ENCODE peak calls at places on chromosome 17, in ten cellular contexts. F, Y, H, N, R, K, Q, A, L and U are unnamed samples.

GRCh38 chr17:18959071-18959844 is 7.3 kb downstream of the SLC5A10 start:
- DNase-seq in A (peak), F (no peak), K (peak), L (no peak), Q (no peak), N (no peak), R (no peak), H (no peak), Y (no peak), U (no peak)

GRCh38 chr17:19958023-19958422 is 19.6 kb downstream of the AKAP10 start:
- DNase-seq in Y (peak), K (no peak), L (no peak), A (no peak), N (no peak), H (peak), R (no peak), Q (no peak), F (no peak), U (no peak)

GRCh38 chr17:78753316-78754250 is 28.5 kb downstream of the CYTH1 start:
- DNase-seq in Y (peak), R (no peak), H (no peak), A (no peak), L (no peak), F (no peak), K (no peak), N (no peak), Q (no peak), U (no peak)

GRCh38 chr17:12545877-12546513 is 119.7 kb upstream of the MYOCD start:
- DNase-seq in R (no peak), A (peak), H (peak), L (no peak), F (peak), Y (peak), N (peak), Q (no peak), K (no peak), U (peak)

GRCh38 chr17:60169921-60170817 is 20.4 kb downstream of the CA4 start:
- DNase-seq in H (no peak), K (peak), N (no peak), A (peak), Q (no peak), R (no peak), F (no peak), Y (peak), L (no peak), U (no peak)

GRCh38 chr17:37791434-37791833 is 46.6 kb upstream of the HNF1B start:
- DNase-seq in L (no peak), Y (peak), K (no peak), H (no peak), R (no peak), Q (no peak), N (peak), A (no peak), F (no peak), U (peak)

GRCh38 chr17:78416791-78417530 is 38.5 kb downstream of the PGS1 start:
- DNase-seq in A (no peak), N (peak), F (no peak), Q (no peak), K (peak), H (peak), Y (no peak), L (no peak), R (no peak), U (no peak)

GRCh38 chr17:44197980-44198720 is 1.5 kb downstream of the ATXN7L3 start:
- DNase-seq in Q (peak), N (peak), L (no peak), R (no peak), Y (peak), H (no peak), K (no peak), F (no peak), A (peak), U (peak)

GRCh38 chr17:47266782-47267181 is 13.2 kb downstream of the ITGB3 start:
- DNase-seq in H (no peak), K (no peak), N (no peak), F (no peak), R (no peak), L (no peak), Y (peak), A (no peak), Q (no peak), U (no peak)

GRCh38 chr17:55402374-55402773 is 19.3 kb downstream of the MMD start:
- DNase-seq in L (no peak), Q (no peak), R (no peak), N (no peak), A (no peak), Y (peak), F (no peak), H (no peak), K (no peak), U (no peak)

GRCh38 chr17:49022391-49022941 is 25.3 kb downstream of the IGF2BP1 start:
- DNase-seq in N (peak), Q (no peak), Y (peak), L (no peak), A (no peak), K (no peak), H (no peak), R (no peak), F (peak), U (no peak)

GRCh38 chr17:76671912-76672262 is 28.3 kb upstream of the ST6GALNAC1 start:
- DNase-seq in R (no peak), H (no peak), F (no peak), L (no peak), N (no peak), Q (no peak), Y (no peak), A (no peak), K (no peak), U (no peak)

GRCh38 chr17:76670708-76671122 is 27.2 kb upstream of the ST6GALNAC1 start:
- DNase-seq in R (no peak), F (no peak), A (no peak), H (no peak), N (no peak), K (no peak), L (no peak), Q (no peak), Y (no peak), U (no peak)

GRCh38 chr17:76670020-76670707 is 26.6 kb upstream of the ST6GALNAC1 start:
- DNase-seq in K (no peak), Q (no peak), H (peak), L (no peak), Y (no peak), A (no peak), R (no peak), F (no peak), N (no peak), U (no peak)

GRCh38 chr17:76672270-76672851 is 28.8 kb upstream of the ST6GALNAC1 start:
- DNase-seq in F (no peak), Q (no peak), A (no peak), R (no peak), L (no peak), K (no peak), Y (no peak), N (no peak), H (no peak), U (no peak)

GRCh38 chr17:76671123-76671911 is 27.8 kb upstream of the ST6GALNAC1 start:
- DNase-seq in Y (peak), L (peak), F (peak), K (peak), R (peak), A (peak), H (peak), N (peak), Q (peak), U (peak)
- TF ChIP-seq POLR2A in Y (no peak), L (no peak), F (peak), K (peak), R (peak), A (no peak), H (no peak), N (no peak), Q (no peak), U (no peak)

GRCh38 chr17:80956321-80957190 is 35.1 kb upstream of the CHMP6 start:
- DNase-seq in F (no peak), H (no peak), N (no peak), Y (no peak), A (peak), R (no peak), L (no peak), Q (peak), K (no peak), U (no peak)
- TF ChIP-seq POLR2A in F (no peak), H (no peak), N (no peak), Y (no peak), A (no peak), R (no peak), L (no peak), Q (no peak), K (no peak), U (no peak)

GRCh38 chr17:9170822-9171221 is 149.5 kb downstream of the NTN1 start:
- DNase-seq in R (no peak), L (no peak), A (no peak), Y (no peak), H (no peak), N (no peak), F (no peak), Q (no peak), K (peak), U (no peak)
- TF ChIP-seq POLR2A in R (no peak), L (no peak), A (no peak), Y (no peak), H (no peak), N (no peak), F (no peak), Q (no peak), K (no peak), U (no peak)

DNA sequence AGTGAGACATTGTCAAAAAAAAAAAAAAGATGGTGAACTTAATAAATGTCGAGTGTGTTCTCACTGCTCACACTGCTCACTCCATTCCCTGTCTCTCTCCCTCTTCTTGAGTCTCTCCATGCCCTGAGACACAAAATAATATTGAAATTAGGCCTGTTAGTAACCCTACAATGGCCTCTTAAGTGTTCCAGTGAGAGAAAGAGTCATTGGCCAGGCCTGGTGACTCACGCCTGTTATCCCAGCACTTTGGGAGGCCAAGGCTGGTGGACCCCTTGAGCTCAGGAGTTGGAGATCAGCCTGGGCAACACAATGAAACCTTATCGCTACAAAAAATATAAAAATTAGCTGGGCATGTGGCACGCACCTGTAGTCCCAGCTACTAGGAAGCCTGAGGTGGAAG is 16.2 kb upstream of the CSF3 start:
- DNase-seq in Y (peak), N (no peak), R (no peak), L (no peak), H (no peak), K (no peak), Q (no peak), F (no peak), A (no peak), U (no peak)
- TF ChIP-seq POLR2A in Y (no peak), N (no peak), R (no peak), L (no peak), H (no peak), K (no peak), Q (no peak), F (no peak), A (no peak), U (no peak)

GRCh38 chr17:40098846-40099626 is 1.4 kb downstream of the NR1D1 start:
- DNase-seq in N (peak), Y (peak), K (peak), R (peak), L (peak), F (peak), Q (peak), H (peak), A (peak), U (peak)
- TF ChIP-seq POLR2A in N (peak), Y (peak), K (peak), R (peak), L (no peak), F (no peak), Q (peak), H (peak), A (peak), U (no peak)